ENCODE peak calls at places on chromosomes 4 and X, in four cellular contexts. V is tibial nerve, Q is mucosa of descending colon, C is immature natural killer cell. G is an unnamed sample.

GRCh38 chrX:68827256-68827655 is 1.6 kb upstream of the EFNB1 start:
- DNase-seq in V (no peak), Q (no peak), C (no peak), G (peak)

GRCh38 chr4:77618383-77619241 is 13.0 kb downstream of the CXCL13 start:
- DNase-seq in V (peak), Q (peak), C (peak), G (peak)

GRCh38 chrX:136572030-136572429 is 40.0 kb downstream of the VGLL1 start:
- DNase-seq in V (no peak), Q (no peak), C (no peak), G (no peak)

GRCh38 chrX:121256653-121257052 is 209.2 kb downstream of the GLUD2 start:
- DNase-seq in V (no peak), Q (no peak), C (no peak), G (no peak)

GRCh38 chr4:70530997-70531396 is 12.6 kb downstream of the AMTN start:
- DNase-seq in V (no peak), Q (no peak), C (no peak), G (no peak)

GRCh38 chr4:133162941-133163340 is 13.8 kb downstream of the PCDH10 start:
- DNase-seq in V (no peak), Q (no peak), C (no peak), G (no peak)

GRCh38 chrX:57652705-57653104 is 27.4 kb downstream of the NLRP2B start:
- DNase-seq in V (no peak), Q (no peak), C (no peak), G (no peak)

GRCh38 chr4:39908284-39908683 is 69.4 kb downstream of the PDS5A start:
- DNase-seq in V (no peak), Q (no peak), C (no peak), G (no peak)

GRCh38 chr4:153748378-153748777 is 11.4 kb downstream of the RNF175 start:
- DNase-seq in V (no peak), Q (no peak), C (no peak), G (no peak)

GRCh38 chr4:143381171-143382118 is 44.8 kb downstream of the GAB1 start:
- DNase-seq in V (peak), Q (peak), C (no peak), G (peak)

GRCh38 chr4:77047037-77047436 is 28.8 kb downstream of the CCNI start:
- DNase-seq in V (no peak), Q (no peak), C (no peak), G (no peak)

GRCh38 chr4:158411180-158411721 is 110.4 kb upstream of the RXFP1 start:
- DNase-seq in V (no peak), Q (no peak), C (no peak), G (no peak)

GRCh38 chrX:119790977-119791436 is 423 bp downstream of the RPL39 start:
- DNase-seq in V (peak), Q (no peak), C (no peak), G (peak)

GRCh38 chrX:38438321-38438720 is 85.9 kb downstream of the OTC start:
- DNase-seq in V (no peak), Q (no peak), C (no peak), G (no peak)

GRCh38 chr4:162969194-162969593 is 197.5 kb downstream of the NAF1 start:
- DNase-seq in V (no peak), Q (no peak), C (no peak), G (no peak)

GRCh38 chrX:17520206-17520605 is 145.2 kb downstream of the NHS start:
- DNase-seq in V (peak), Q (no peak), C (no peak), G (no peak)

GRCh38 chrX:123833387-123833786 is 26.5 kb upstream of the XIAP start:
- DNase-seq in V (peak), Q (no peak), C (peak), G (peak)

GRCh38 chr4:48112017-48112667 is 21.9 kb downstream of the TXK start:
- DNase-seq in V (no peak), Q (no peak), C (peak), G (no peak)

GRCh38 chr4:157221426-157221894 is 932 bp downstream of the GRIA2 start:
- DNase-seq in V (no peak), Q (no peak), C (no peak), G (no peak)

GRCh38 chrX:151621422-151621821 is 57.9 kb downstream of the PASD1 start:
- DNase-seq in V (no peak), Q (no peak), C (no peak), G (no peak)

GRCh38 chr4:121697626-121698025 is 846 bp upstream of the ANXA5 start:
- DNase-seq in V (no peak), Q (no peak), C (peak), G (no peak)

GRCh38 chrX:153688900-153689590 is 1.3 kb downstream of the SLC6A8 start:
- DNase-seq in V (no peak), Q (no peak), C (no peak), G (no peak)

GRCh38 chr4:47271296-47271695 is 192.2 kb downstream of the COMMD8 start:
- DNase-seq in V (no peak), Q (no peak), C (no peak), G (no peak)

GRCh38 chrX:23344208-23344903 is 9.7 kb downstream of the PTCHD1 start:
- DNase-seq in V (no peak), Q (no peak), C (no peak), G (no peak)

GRCh38 chr4:112361181-112361791 is 64.1 kb downstream of the ALPK1 start:
- DNase-seq in V (no peak), Q (no peak), C (no peak), G (no peak)